ENCODE peak calls at places on chromosomes 1 and 21, in eight cellular contexts. J, W, T, Y, M, R, L and E are unnamed samples.

GRCh38 chr1:26165126-26165892 is 3.5 kb downstream of the C1orf232 start:
- DNase-seq in T (no peak), L (no peak), W (no peak), J (no peak), M (peak), R (no peak), Y (no peak), E (no peak)

GRCh38 chr1:47179988-47180563 is 9.8 kb downstream of the PDZK1IP1 start:
- DNase-seq in Y (no peak), M (no peak), W (no peak), R (no peak), L (no peak), J (no peak), T (no peak), E (no peak)

GRCh38 chr1:230157409-230158390 is 90.7 kb downstream of the GALNT2 start:
- DNase-seq in M (no peak), W (no peak), T (no peak), L (no peak), J (no peak), Y (no peak), R (no peak), E (no peak)

GRCh38 chr1:207838156-207839082 is 72.5 kb downstream of the CD34 start:
- DNase-seq in Y (peak), R (no peak), W (no peak), L (no peak), T (no peak), J (no peak), M (no peak), E (no peak)

GRCh38 chr1:42479621-42480020 is 16.5 kb downstream of the CCDC30 start:
- DNase-seq in T (peak), L (no peak), R (no peak), J (peak), Y (no peak), W (no peak), M (no peak), E (no peak)

GRCh38 chr1:153525088-153525713 is 10.6 kb downstream of the S100A6 start:
- DNase-seq in J (no peak), L (no peak), T (no peak), W (no peak), R (no peak), Y (no peak), M (no peak), E (no peak)

GRCh38 chr1:111556318-111557037 is 53.0 kb upstream of the ADORA3 start:
- DNase-seq in Y (no peak), R (no peak), M (no peak), J (no peak), L (no peak), W (peak), T (no peak), E (no peak)

GRCh38 chr1:204702552-204703270 is 17.2 kb upstream of the LRRN2 start:
- DNase-seq in L (no peak), R (no peak), J (no peak), W (no peak), Y (no peak), M (no peak), T (no peak), E (no peak)

GRCh38 chr1:21822349-21822748 is 10.3 kb downstream of the LDLRAD2 start:
- DNase-seq in J (peak), Y (no peak), W (no peak), T (no peak), L (no peak), M (no peak), R (no peak), E (no peak)

GRCh38 chr1:181784039-181784683 is 277.4 kb downstream of the ZNF648 start:
- DNase-seq in M (no peak), W (no peak), J (no peak), T (peak), Y (no peak), R (no peak), L (no peak), E (no peak)

GRCh38 chr1:13749543-13750307 is 49.7 kb downstream of the PRDM2 start:
- DNase-seq in Y (peak), J (peak), T (peak), R (peak), W (peak), M (no peak), L (no peak), E (no peak)

GRCh38 chr1:216742625-216743024 is 19.4 kb upstream of the ESRRG start:
- DNase-seq in T (peak), J (no peak), M (no peak), L (no peak), W (no peak), Y (no peak), R (no peak), E (no peak)

GRCh38 chr1:5751833-5752714 is 240.2 kb downstream of the NPHP4 start:
- DNase-seq in T (no peak), L (no peak), W (no peak), M (no peak), R (no peak), Y (peak), J (no peak), E (no peak)

GRCh38 chr1:67635055-67635809 is 49.8 kb upstream of the GADD45A start:
- DNase-seq in J (no peak), W (no peak), M (no peak), T (no peak), L (no peak), R (no peak), Y (no peak), E (no peak)

GRCh38 chr1:170735366-170736263 is 71.7 kb downstream of the PRRX1 start:
- DNase-seq in L (no peak), R (no peak), J (no peak), W (no peak), Y (no peak), T (no peak), M (no peak), E (no peak)

GRCh38 chr1:26409191-26409751 is 1.3 kb upstream of the LIN28A start:
- DNase-seq in Y (no peak), J (no peak), W (peak), T (no peak), M (no peak), L (no peak), R (peak), E (no peak)

GRCh38 chr1:3772715-3773571 is at the start of gene SMIM1:
- DNase-seq in R (no peak), W (no peak), J (no peak), L (no peak), Y (no peak), T (no peak), M (no peak), E (peak)

GRCh38 chr1:88537762-88538161 is 146.3 kb upstream of the PKN2 start:
- DNase-seq in Y (no peak), W (no peak), R (no peak), L (no peak), T (no peak), M (no peak), J (no peak), E (no peak)

GRCh38 chr1:19063122-19063521 is 106.6 kb upstream of the IFFO2 start:
- DNase-seq in M (no peak), T (no peak), R (no peak), J (no peak), L (no peak), Y (no peak), W (no peak), E (no peak)

GRCh38 chr1:191752342-191752741 is 405.9 kb upstream of the RGS18 start:
- DNase-seq in L (peak), Y (no peak), W (no peak), M (no peak), T (no peak), J (no peak), R (no peak), E (no peak)

GRCh38 chr1:198771562-198772153 is 132.8 kb downstream of the PTPRC start:
- DNase-seq in W (peak), M (peak), L (no peak), T (peak), J (peak), Y (no peak), R (peak), E (peak)

GRCh38 chr21:26067836-26068401 is 102.7 kb downstream of the APP start:
- DNase-seq in M (no peak), L (no peak), Y (no peak), T (no peak), R (no peak), W (no peak), J (no peak), E (peak)

GRCh38 chr1:40708750-40709099 is 17.2 kb downstream of the NFYC start:
- DNase-seq in T (no peak), W (peak), L (no peak), J (peak), M (peak), R (no peak), Y (no peak), E (peak)

GRCh38 chr1:165395522-165396300 is 39.2 kb upstream of the LMX1A start:
- DNase-seq in L (no peak), Y (no peak), M (no peak), R (no peak), T (no peak), J (no peak), W (peak), E (no peak)

GRCh38 chr1:193070395-193070753 is 11.0 kb downstream of the RO60 start:
- DNase-seq in T (no peak), W (peak), R (no peak), J (no peak), Y (no peak), M (no peak), L (no peak), E (no peak)

GRCh38 chr1:193066606-193067005 is 7.2 kb downstream of the RO60 start:
- DNase-seq in L (no peak), M (no peak), R (no peak), W (no peak), Y (no peak), T (no peak), J (no peak), E (no peak)

GRCh38 chr1:193068013-193068412 is 8.6 kb downstream of the RO60 start:
- DNase-seq in L (no peak), M (no peak), T (no peak), J (no peak), W (no peak), R (no peak), Y (no peak), E (no peak)

GRCh38 chr1:193070942-193071341 is 11.5 kb downstream of the RO60 start:
- DNase-seq in Y (no peak), W (peak), M (no peak), R (no peak), T (no peak), L (no peak), J (no peak), E (no peak)

GRCh38 chr1:193069748-193070394 is 10.5 kb downstream of the RO60 start:
- DNase-seq in R (no peak), Y (no peak), T (peak), M (no peak), L (no peak), J (peak), W (peak), E (no peak)
- TF ChIP-seq CTCF in R (peak), Y (no peak), T (peak), M (no peak), L (peak), J (no peak), W (peak), E (peak)

DNA sequence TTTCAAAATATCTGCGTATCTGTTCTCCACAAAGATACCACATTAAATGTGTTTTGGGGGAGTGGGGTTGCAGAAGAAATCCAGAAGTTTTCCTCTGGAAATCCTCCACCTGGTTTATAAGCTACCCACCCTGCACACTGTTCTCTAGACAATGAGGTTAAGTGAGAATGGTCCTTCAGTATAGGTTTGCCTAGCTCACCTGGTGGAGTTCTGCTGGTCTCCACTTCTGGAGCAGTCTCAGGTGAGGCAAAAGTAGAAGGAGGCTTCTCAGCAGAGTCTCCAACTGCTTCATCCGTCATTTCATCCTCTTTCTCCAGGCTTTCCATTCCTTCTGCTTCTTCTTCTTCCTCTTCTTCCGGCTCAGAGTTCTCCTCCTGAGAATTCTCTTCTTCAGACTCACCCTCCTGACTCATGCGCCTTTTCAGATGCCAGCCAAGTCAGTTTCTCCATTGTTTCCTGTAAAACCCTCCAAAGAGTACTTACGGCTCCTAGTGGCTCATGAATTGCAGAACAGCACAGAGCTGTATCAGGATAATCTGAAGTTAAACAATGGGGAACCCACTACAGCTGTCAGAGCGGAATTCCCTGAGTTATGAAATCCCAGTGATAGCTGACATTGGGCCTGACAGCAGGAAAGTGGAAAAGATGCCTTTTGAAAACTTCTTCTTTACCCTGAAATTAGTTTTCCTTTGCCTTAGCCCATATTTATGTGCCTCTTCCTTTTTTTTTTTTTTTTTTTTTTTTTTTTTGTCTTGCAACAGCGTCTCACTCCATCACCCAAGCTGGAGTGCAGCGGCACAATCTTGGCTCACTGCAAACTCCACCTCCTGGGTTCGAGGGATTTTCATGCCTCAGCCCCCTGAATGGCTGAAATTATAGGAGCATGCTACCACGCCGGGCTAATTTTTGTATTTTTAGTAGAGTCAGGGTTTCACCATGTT is 38.5 kb downstream of the MSTO1 start:
- DNase-seq in L (no peak), R (peak), J (peak), T (peak), Y (no peak), W (peak), M (no peak), E (no peak)
- TF ChIP-seq CTCF in L (peak), R (no peak), J (peak), T (peak), Y (peak), W (peak), M (no peak), E (no peak)

DNA sequence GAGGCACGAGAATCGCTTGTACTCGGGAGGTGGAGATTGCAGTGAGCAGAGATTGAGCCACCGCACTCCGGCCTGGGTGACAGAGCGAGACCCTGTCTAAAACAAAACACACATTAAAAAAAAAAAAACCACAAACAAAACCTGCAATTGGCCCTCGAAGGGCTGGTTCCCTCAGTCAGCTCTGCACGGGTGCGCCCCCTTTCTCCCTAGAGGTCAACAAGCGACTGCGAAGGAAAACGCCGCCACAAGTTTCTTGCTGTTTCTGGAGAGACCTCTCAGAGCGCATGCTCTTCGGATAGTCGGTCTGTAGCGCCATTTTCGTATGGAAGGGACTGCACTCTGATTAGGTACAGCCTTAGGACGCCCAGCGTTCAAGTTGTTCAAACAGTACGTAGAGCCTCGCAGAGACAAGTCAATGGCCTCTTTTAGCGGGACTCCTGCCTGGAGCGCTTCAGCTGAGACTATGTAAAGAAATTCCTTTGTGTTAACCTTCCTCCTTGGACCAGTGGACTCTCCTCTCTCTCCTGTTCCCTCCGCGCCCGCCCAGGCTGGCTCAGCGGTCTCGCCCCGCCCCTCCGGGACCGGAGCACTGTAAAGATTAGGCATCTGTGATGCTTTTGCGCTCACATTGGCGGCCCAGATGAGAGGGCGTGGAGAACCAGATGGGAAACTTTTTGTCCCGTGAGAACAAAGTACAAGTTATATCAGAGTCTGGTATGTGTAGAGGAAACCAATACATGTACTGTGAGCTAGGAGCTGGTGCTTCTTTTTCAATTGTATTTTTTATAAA is 1.0 kb upstream of the CDC14A start:
- DNase-seq in R (peak), W (peak), Y (peak), L (peak), T (peak), J (peak), M (peak), E (peak)
- TF ChIP-seq CTCF in R (peak), W (peak), Y (no peak), L (peak), T (peak), J (peak), M (peak), E (peak)

GRCh38 chr1:222995230-222995580 is 147.8 kb downstream of the TLR5 start:
- DNase-seq in Y (no peak), L (no peak), J (no peak), R (no peak), T (peak), M (no peak), W (no peak), E (no peak)

GRCh38 chr1:222991908-222992307 is 151.1 kb downstream of the TLR5 start:
- DNase-seq in T (no peak), W (no peak), R (no peak), Y (no peak), L (no peak), J (no peak), M (no peak), E (no peak)

GRCh38 chr1:222995620-222996306 is 147.3 kb downstream of the TLR5 start:
- DNase-seq in W (no peak), R (no peak), T (no peak), J (no peak), Y (no peak), M (no peak), L (no peak), E (no peak)

GRCh38 chr1:222996307-222996983 is 146.6 kb downstream of the TLR5 start:
- DNase-seq in R (no peak), Y (no peak), W (no peak), M (no peak), T (no peak), J (no peak), L (no peak), E (no peak)

DNA sequence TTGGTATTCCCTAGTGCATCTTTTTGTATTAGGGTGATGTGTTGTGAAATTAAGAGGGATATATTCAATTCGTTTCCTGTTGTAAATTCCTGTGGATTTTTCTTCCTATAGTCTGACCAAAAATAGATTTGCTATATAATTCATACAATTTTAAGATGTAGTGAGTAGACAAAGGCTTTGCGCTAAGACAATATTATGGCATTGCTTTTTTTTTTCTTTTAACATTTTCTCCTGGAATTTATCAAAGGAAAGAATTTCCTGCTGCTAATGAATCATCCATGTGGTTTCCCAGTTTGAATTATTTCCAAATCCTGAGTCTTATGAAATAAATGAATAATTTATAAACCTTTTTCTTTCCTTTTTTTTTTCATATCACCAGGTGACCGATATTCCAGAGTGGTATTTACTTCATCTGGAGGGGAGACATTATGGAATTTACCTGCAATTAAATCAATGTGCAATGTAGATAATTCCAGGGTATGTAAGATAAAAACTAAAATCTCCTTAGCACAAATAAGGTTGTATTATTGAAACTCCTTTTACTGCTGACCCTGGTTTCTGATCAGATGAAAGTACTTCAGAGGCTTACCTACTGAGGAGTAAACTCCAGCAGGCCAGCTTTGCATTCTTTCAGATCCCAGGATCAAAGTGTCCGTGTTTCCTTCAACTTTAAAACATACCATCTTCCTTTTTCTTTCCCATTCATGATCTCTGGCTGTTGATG is 148.4 kb downstream of the TLR5 start:
- DNase-seq in L (no peak), M (no peak), Y (no peak), R (no peak), W (no peak), T (peak), J (peak), E (no peak)
- TF ChIP-seq CTCF in L (no peak), M (no peak), Y (no peak), R (no peak), W (no peak), T (no peak), J (no peak), E (no peak)

DNA sequence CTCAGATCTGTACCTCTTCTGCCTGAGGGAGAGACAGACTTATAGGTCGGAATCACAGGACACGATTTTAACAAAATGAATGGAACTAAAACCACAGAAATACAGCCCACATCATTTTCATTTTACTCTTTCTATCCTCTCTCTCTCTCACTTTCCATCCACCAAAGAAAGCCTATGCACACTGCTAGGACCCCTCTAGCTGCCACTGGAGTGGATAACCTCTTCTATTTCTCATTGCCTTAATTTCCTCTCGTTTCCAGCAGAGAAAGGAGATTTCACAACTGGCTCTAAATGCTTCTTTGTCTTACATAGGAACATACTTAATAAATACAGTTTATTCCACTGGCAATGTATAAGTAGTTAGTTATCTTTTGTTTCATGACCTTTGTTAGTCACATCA is 867.8 kb upstream of the ADGRL4 start:
- DNase-seq in R (no peak), Y (no peak), T (no peak), W (no peak), L (no peak), M (no peak), J (no peak), E (no peak)
- TF ChIP-seq CTCF in R (no peak), Y (no peak), T (no peak), W (no peak), L (no peak), M (no peak), J (no peak), E (no peak)

GRCh38 chr1:225349826-225350225 is 78.0 kb downstream of the LBR start:
- DNase-seq in Y (no peak), R (no peak), J (peak), T (no peak), L (no peak), W (no peak), M (no peak), E (no peak)
- TF ChIP-seq CTCF in Y (no peak), R (no peak), J (no peak), T (no peak), L (no peak), W (no peak), M (no peak), E (no peak)

GRCh38 chr1:211625040-211625439 is 46.1 kb upstream of the SLC30A1 start:
- DNase-seq in W (peak), L (no peak), M (no peak), Y (no peak), T (peak), J (peak), R (no peak), E (no peak)
- TF ChIP-seq CTCF in W (peak), L (no peak), M (no peak), Y (peak), T (peak), J (no peak), R (no peak), E (peak)